ENCODE peak calls at places on chromosomes 2 and 18, in eight cellular contexts. L is amniotic epithelial cell; U is AG08396; X is stimulated activated CD8-positive, alpha-beta memory T cell treated with anti-CD3 and anti-CD28 coated beads, Interleukin-12 subunit alpha, Interleukin-12 subunit beta, amount 100 ng/mL, for 4 hours; N is GM10248; H is astrocyte of the spinal cord; J is activated T-cell treated with anti-CD3 and anti-CD28 coated beads, Interleukin-2, amount 50 U/mL, for 72 hours; O is heart right ventricle. V is an unnamed sample.
A peak's percentile ranks its signal among the peaks of the same experiment; 100 is the strongest.

GRCh38 chr2:124566518-124566970 is 541.5 kb downstream of the CNTNAP5 start:
- DNase-seq in L (no peak), U (no peak), X (no peak), N (no peak), H (no peak), J (no peak), O (no peak), V (no peak)

GRCh38 chr2:144230452-144231085 is 289.4 kb downstream of the ZEB2 start:
- DNase-seq in L (no peak), U (no peak), X (no peak), N (no peak), H (peak; percentile 13), J (no peak), O (no peak), V (no peak)

GRCh38 chr2:62270728-62271127 is 74.8 kb downstream of the B3GNT2 start:
- DNase-seq in L (peak; percentile 35), U (no peak), X (no peak), N (no peak), H (peak; percentile 30), J (no peak), O (peak; percentile 54), V (peak; percentile 70)

GRCh38 chr18:13405305-13406038 is 186.9 kb downstream of the LDLRAD4 start:
- DNase-seq in L (no peak), U (no peak), X (no peak), N (no peak), H (no peak), J (no peak), O (no peak), V (no peak)

GRCh38 chr2:238574490-238575271 is 148.0 kb downstream of the ASB1 start:
- DNase-seq in L (no peak), U (no peak), X (no peak), N (no peak), H (no peak), J (no peak), O (no peak), V (no peak)

GRCh38 chr18:52950153-52950552 is 610.2 kb downstream of the DCC start:
- DNase-seq in L (no peak), U (no peak), X (no peak), N (no peak), H (no peak), J (no peak), O (no peak), V (no peak)

GRCh38 chr2:24855703-24856102 is 62.5 kb downstream of the CENPO start:
- DNase-seq in L (peak; percentile 65), U (no peak), X (no peak), N (no peak), H (peak; percentile 61), J (no peak), O (no peak), V (peak; percentile 86)

GRCh38 chr2:218438601-218439000 is 19.7 kb downstream of the VIL1 start:
- DNase-seq in L (peak; percentile 71), U (no peak), X (no peak), N (peak; percentile 24), H (no peak), J (no peak), O (no peak), V (no peak)

GRCh38 chr2:230256735-230257332 is 31.3 kb downstream of the SP140 start:
- DNase-seq in L (no peak), U (no peak), X (no peak), N (peak; percentile 15), H (no peak), J (peak; percentile 21), O (no peak), V (no peak)

GRCh38 chr2:23682481-23682880 is 244.4 kb downstream of the ATAD2B start:
- DNase-seq in L (no peak), U (no peak), X (no peak), N (no peak), H (no peak), J (no peak), O (no peak), V (no peak)

GRCh38 chr18:59996370-59996966 is 96.7 kb downstream of the PMAIP1 start:
- DNase-seq in L (peak; percentile 48), U (peak; percentile 48), X (no peak), N (peak; percentile 30), H (peak; percentile 66), J (peak; percentile 9), O (no peak), V (no peak)

GRCh38 chr2:95374029-95374428 is 28.5 kb upstream of the FAHD2A start:
- DNase-seq in L (no peak), U (no peak), X (no peak), N (no peak), H (no peak), J (no peak), O (no peak), V (no peak)

GRCh38 chr2:208358758-208359631 is 47.6 kb upstream of the PTH2R start:
- DNase-seq in L (no peak), U (no peak), X (no peak), N (no peak), H (peak; percentile 29), J (no peak), O (no peak), V (no peak)

GRCh38 chr2:73291461-73292315 is 1.7 kb downstream of the EGR4 start:
- DNase-seq in L (no peak), U (peak; percentile 33), X (no peak), N (no peak), H (no peak), J (peak; percentile 12), O (no peak), V (peak; percentile 14)

GRCh38 chr2:165015052-165015642 is 59.8 kb upstream of the SLC38A11 start:
- DNase-seq in L (peak; percentile 59), U (peak; percentile 54), X (no peak), N (peak; percentile 54), H (peak; percentile 64), J (peak; percentile 62), O (peak; percentile 60), V (peak; percentile 73)

GRCh38 chr2:9240745-9241144 is 34.1 kb downstream of the ASAP2 start:
- DNase-seq in L (peak; percentile 90), U (no peak), X (no peak), N (no peak), H (no peak), J (peak; percentile 32), O (no peak), V (no peak)

GRCh38 chr18:47775961-47776360 is 154.5 kb downstream of the SMAD2 start:
- DNase-seq in L (no peak), U (no peak), X (no peak), N (no peak), H (no peak), J (no peak), O (no peak), V (no peak)

GRCh38 chr2:54657664-54658083 is 65.8 kb upstream of the EML6 start:
- DNase-seq in L (peak; percentile 60), U (no peak), X (no peak), N (peak; percentile 48), H (peak; percentile 50), J (peak; percentile 48), O (no peak), V (peak; percentile 54)

GRCh38 chr2:48471048-48471474 is 58.9 kb upstream of the STON1 start:
- DNase-seq in L (peak; percentile 78), U (peak; percentile 31), X (no peak), N (no peak), H (peak; percentile 77), J (no peak), O (peak; percentile 25), V (no peak)

GRCh38 chr2:25332571-25332970 is 9.2 kb downstream of the DNMT3A start:
- DNase-seq in L (no peak), U (no peak), X (no peak), N (no peak), H (no peak), J (no peak), O (peak; percentile 50), V (no peak)

GRCh38 chr18:22490429-22490846 is 72.7 kb upstream of the CTAGE1 start:
- DNase-seq in L (peak; percentile 40), U (no peak), X (no peak), N (no peak), H (no peak), J (no peak), O (no peak), V (peak; percentile 31)

GRCh38 chr18:25350561-25351201 is 1.3 kb downstream of the ZNF521 start:
- DNase-seq in L (peak; percentile 55), U (peak; percentile 76), X (no peak), N (peak; percentile 55), H (peak; percentile 56), J (peak; percentile 19), O (peak; percentile 43), V (peak; percentile 64)

GRCh38 chr2:113685471-113685870 is 58.4 kb downstream of the RABL2A start:
- DNase-seq in L (peak; percentile 36), U (no peak), X (no peak), N (no peak), H (no peak), J (no peak), O (no peak), V (no peak)

GRCh38 chr2:147525724-147526489 is 318.9 kb upstream of the ACVR2A start:
- DNase-seq in L (no peak), U (no peak), X (no peak), N (no peak), H (no peak), J (no peak), O (no peak), V (no peak)